ENCODE peak calls at places on chromosomes 12 and 14, in seven cellular contexts. A, D, Q, S, C, U and I are unnamed samples.

GRCh38 chr12:92648242-92649031 is 54.4 kb upstream of the PLEKHG7 start:
- DNase-seq in A (no peak), D (no peak), Q (no peak), S (peak), C (no peak), U (no peak), I (no peak)

GRCh38 chr14:69580009-69580577 is 5.4 kb upstream of the CCDC177 start:
- DNase-seq in A (peak), D (peak), Q (peak), S (peak), C (no peak), U (no peak), I (peak)

GRCh38 chr14:92501891-92502351 is 11.7 kb upstream of the RIN3 start:
- DNase-seq in A (peak), D (no peak), Q (peak), S (peak), C (no peak), U (no peak), I (no peak)

GRCh38 chr14:81837304-81837703 is 303.7 kb upstream of the SEL1L start:
- DNase-seq in A (no peak), D (no peak), Q (no peak), S (no peak), C (no peak), U (no peak), I (no peak)

GRCh38 chr14:35988972-35989690 is 163.0 kb downstream of the BRMS1L start:
- DNase-seq in A (no peak), D (no peak), Q (no peak), S (no peak), C (no peak), U (no peak), I (peak)

GRCh38 chr14:103748539-103748867 is 32.9 kb downstream of the ZFYVE21 start:
- DNase-seq in A (no peak), D (peak), Q (no peak), S (no peak), C (peak), U (no peak), I (no peak)

GRCh38 chr12:68094645-68095395 is 64.7 kb downstream of the IFNG start:
- DNase-seq in A (no peak), D (no peak), Q (no peak), S (no peak), C (no peak), U (no peak), I (no peak)

GRCh38 chr14:31194095-31194494 is 13.5 kb downstream of the HECTD1 start:
- DNase-seq in A (no peak), D (no peak), Q (peak), S (peak), C (no peak), U (no peak), I (no peak)

GRCh38 chr14:54465654-54466053 is 23.1 kb downstream of the GMFB start:
- DNase-seq in A (no peak), D (no peak), Q (no peak), S (no peak), C (no peak), U (no peak), I (no peak)

GRCh38 chr14:104383088-104383805 is 196.3 kb upstream of the C14orf180 start:
- DNase-seq in A (no peak), D (no peak), Q (no peak), S (no peak), C (peak), U (peak), I (no peak)

GRCh38 chr12:28708918-28709371 is 440.1 kb upstream of the FAR2 start:
- DNase-seq in A (peak), D (no peak), Q (peak), S (peak), C (no peak), U (no peak), I (no peak)

GRCh38 chr12:49017764-49018281 is 753 bp downstream of the PRKAG1 start:
- DNase-seq in A (peak), D (no peak), Q (peak), S (peak), C (no peak), U (peak), I (peak)

GRCh38 chr14:96614528-96614927 is 112.3 kb downstream of the PAPOLA start:
- DNase-seq in A (no peak), D (no peak), Q (no peak), S (no peak), C (no peak), U (no peak), I (no peak)

GRCh38 chr12:111426341-111427185 is 20.8 kb downstream of the SH2B3 start:
- DNase-seq in A (no peak), D (no peak), Q (no peak), S (peak), C (no peak), U (no peak), I (no peak)

GRCh38 chr12:16579041-16579440 is 26.9 kb downstream of the LMO3 start:
- DNase-seq in A (no peak), D (no peak), Q (peak), S (no peak), C (no peak), U (no peak), I (no peak)

GRCh38 chr12:37547611-37548010 is 769.0 kb upstream of the ALG10B start:
- DNase-seq in A (no peak), D (no peak), Q (no peak), S (no peak), C (no peak), U (no peak), I (no peak)

GRCh38 chr12:6925543-6926279 is 2.0 kb upstream of the ATN1 start:
- DNase-seq in A (peak), D (peak), Q (peak), S (peak), C (no peak), U (peak), I (peak)

GRCh38 chr12:52945389-52946232 is 3.3 kb upstream of the KRT18 start:
- DNase-seq in A (peak), D (peak), Q (peak), S (peak), C (no peak), U (no peak), I (peak)

GRCh38 chr14:70086685-70087379 is 101.9 kb downstream of the SLC8A3 start:
- DNase-seq in A (peak), D (peak), Q (peak), S (peak), C (no peak), U (no peak), I (peak)

GRCh38 chr14:90820958-90821357 is 4.7 kb upstream of the TTC7B start:
- DNase-seq in A (peak), D (peak), Q (peak), S (peak), C (peak), U (no peak), I (peak)

GRCh38 chr12:113056631-113057488 is at the start of gene DTX1:
- DNase-seq in A (no peak), D (no peak), Q (peak), S (no peak), C (peak), U (peak), I (no peak)

GRCh38 chr14:53491256-53491905 is 338.3 kb upstream of the DDHD1 start:
- DNase-seq in A (peak), D (no peak), Q (no peak), S (no peak), C (no peak), U (no peak), I (no peak)

GRCh38 chr12:104115587-104115975 is 22.4 kb downstream of the NFYB start:
- DNase-seq in A (no peak), D (no peak), Q (no peak), S (no peak), C (no peak), U (no peak), I (no peak)

GRCh38 chr12:39464976-39465375 is 22.1 kb upstream of the KIF21A start:
- DNase-seq in A (no peak), D (no peak), Q (no peak), S (no peak), C (no peak), U (no peak), I (no peak)

GRCh38 chr14:103623308-103623707 is 5.7 kb upstream of the KLC1 start:
- DNase-seq in A (no peak), D (no peak), Q (no peak), S (no peak), C (no peak), U (no peak), I (no peak)

GRCh38 chr12:10190558-10191388 is 11.9 kb downstream of the TMEM52B start:
- DNase-seq in A (peak), D (peak), Q (peak), S (peak), C (peak), U (peak), I (peak)

GRCh38 chr12:105166736-105167135 is 59.2 kb downstream of the WASHC4 start:
- DNase-seq in A (peak), D (no peak), Q (no peak), S (peak), C (no peak), U (no peak), I (no peak)

GRCh38 chr14:88493392-88494185 is 61.2 kb downstream of the PTPN21 start:
- DNase-seq in A (no peak), D (no peak), Q (no peak), S (no peak), C (no peak), U (no peak), I (no peak)

GRCh38 chr12:104938371-104938770 is 19.7 kb downstream of the SLC41A2 start:
- DNase-seq in A (no peak), D (no peak), Q (no peak), S (peak), C (no peak), U (no peak), I (no peak)

GRCh38 chr12:11609045-11609444 is 40.4 kb upstream of the ETV6 start:
- DNase-seq in A (no peak), D (no peak), Q (no peak), S (no peak), C (no peak), U (no peak), I (no peak)

GRCh38 chr12:34405286-34406227 is 383.3 kb downstream of the ALG10 start:
- DNase-seq in A (no peak), D (no peak), Q (no peak), S (no peak), C (peak), U (peak), I (no peak)

GRCh38 chr12:15268927-15269552 is 47.8 kb upstream of the RERG start:
- DNase-seq in A (peak), D (peak), Q (peak), S (peak), C (no peak), U (no peak), I (peak)

GRCh38 chr12:105492591-105492990 is 162.1 kb downstream of the C12orf75 start:
- DNase-seq in A (peak), D (no peak), Q (peak), S (peak), C (no peak), U (no peak), I (no peak)

GRCh38 chr12:127767631-127768030 is 499.3 kb upstream of the TMEM132C start:
- DNase-seq in A (no peak), D (no peak), Q (no peak), S (no peak), C (no peak), U (no peak), I (no peak)

GRCh38 chr12:57069522-57069921 is 9.1 kb downstream of the NEMP1 start:
- DNase-seq in A (peak), D (peak), Q (peak), S (peak), C (no peak), U (no peak), I (peak)

GRCh38 chr12:63844391-63845341 is at the start of gene SRGAP1:
- DNase-seq in A (peak), D (peak), Q (peak), S (peak), C (no peak), U (peak), I (peak)
- TF ChIP-seq CTCF in A (peak), D (no peak), Q (peak), S (peak), C (no peak), U (no peak), I (no peak)

GRCh38 chr12:117101953-117102833 is 3.0 kb upstream of the TESC start:
- DNase-seq in A (no peak), D (no peak), Q (no peak), S (no peak), C (no peak), U (no peak), I (no peak)

GRCh38 chr12:117100851-117101673 is 1.8 kb upstream of the TESC start:
- DNase-seq in A (no peak), D (no peak), Q (no peak), S (no peak), C (no peak), U (no peak), I (no peak)

GRCh38 chr12:117100251-117100650 is 1.0 kb upstream of the TESC start:
- DNase-seq in A (no peak), D (no peak), Q (no peak), S (peak), C (no peak), U (no peak), I (peak)

GRCh38 chr12:117109943-117110342 is 10.7 kb upstream of the TESC start:
- DNase-seq in A (no peak), D (no peak), Q (no peak), S (no peak), C (no peak), U (no peak), I (no peak)

GRCh38 chr12:117105902-117106301 is 6.7 kb upstream of the TESC start:
- DNase-seq in A (no peak), D (no peak), Q (no peak), S (no peak), C (no peak), U (no peak), I (peak)
- TF ChIP-seq CTCF in A (no peak), D (no peak), Q (no peak), S (no peak), C (no peak), U (no peak), I (no peak)

GRCh38 chr14:65110525-65110924 is 8.2 kb upstream of the MAX start:
- DNase-seq in A (no peak), D (no peak), Q (no peak), S (no peak), C (no peak), U (no peak), I (no peak)
- TF ChIP-seq CTCF in A (no peak), D (no peak), Q (no peak), S (no peak), C (no peak), U (no peak), I (no peak)

GRCh38 chr12:27523305-27523641 is 733 bp upstream of the PPFIBP1 start:
- DNase-seq in A (no peak), D (no peak), Q (no peak), S (peak), C (no peak), U (no peak), I (no peak)

GRCh38 chr12:27525373-27525772 is 1.4 kb downstream of the PPFIBP1 start:
- DNase-seq in A (peak), D (no peak), Q (peak), S (peak), C (no peak), U (no peak), I (no peak)

GRCh38 chr12:27524489-27524835 is 456 bp downstream of the PPFIBP1 start:
- DNase-seq in A (no peak), D (no peak), Q (no peak), S (no peak), C (no peak), U (no peak), I (no peak)

GRCh38 chr12:27524839-27525238 is 833 bp downstream of the PPFIBP1 start:
- DNase-seq in A (no peak), D (no peak), Q (peak), S (no peak), C (no peak), U (no peak), I (no peak)

DNA sequence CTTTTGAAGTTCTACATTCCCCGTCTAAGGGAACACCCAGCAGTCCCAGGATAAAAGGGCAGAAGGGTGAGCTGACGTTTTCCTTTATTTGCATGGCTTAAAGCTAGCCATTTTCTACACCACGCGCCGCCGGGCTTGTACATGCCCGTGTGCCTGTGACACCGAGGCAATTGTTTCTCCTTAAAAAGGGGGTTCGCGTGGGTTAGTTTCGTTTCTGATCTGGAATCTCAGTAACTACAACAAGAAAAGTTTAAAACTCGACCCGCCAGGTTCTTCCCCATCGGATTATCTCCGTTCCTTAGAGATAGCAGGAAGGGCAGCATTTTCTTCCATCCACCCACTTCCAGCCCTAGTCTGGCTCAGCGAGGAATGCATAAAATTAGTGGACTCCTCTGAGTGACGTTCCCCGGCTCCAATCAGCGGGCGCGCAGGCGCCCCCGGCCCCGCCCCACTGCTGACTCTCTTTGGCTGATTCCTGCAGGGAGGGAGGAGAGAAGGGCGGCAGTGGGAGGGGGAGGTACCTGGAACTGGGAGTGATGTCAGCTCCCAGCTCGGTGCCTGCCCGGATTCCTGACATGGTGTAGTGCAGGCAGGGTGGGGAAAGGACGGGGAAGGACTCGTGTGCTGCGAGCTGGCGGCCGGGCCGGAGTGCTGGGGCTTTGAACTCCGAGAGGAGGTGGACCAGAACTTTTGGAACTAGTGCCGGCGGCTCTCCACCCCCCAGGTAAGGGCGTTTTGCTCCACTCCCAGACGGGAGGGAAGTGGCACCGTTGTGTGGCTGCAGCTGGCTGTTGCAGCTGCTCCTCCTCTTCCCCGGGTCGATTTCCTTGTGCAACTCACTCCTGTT is at the start of gene PPFIBP1:
- DNase-seq in A (peak), D (peak), Q (peak), S (peak), C (peak), U (peak), I (peak)
- TF ChIP-seq CTCF in A (peak), D (peak), Q (peak), S (peak), C (no peak), U (peak), I (no peak)

DNA sequence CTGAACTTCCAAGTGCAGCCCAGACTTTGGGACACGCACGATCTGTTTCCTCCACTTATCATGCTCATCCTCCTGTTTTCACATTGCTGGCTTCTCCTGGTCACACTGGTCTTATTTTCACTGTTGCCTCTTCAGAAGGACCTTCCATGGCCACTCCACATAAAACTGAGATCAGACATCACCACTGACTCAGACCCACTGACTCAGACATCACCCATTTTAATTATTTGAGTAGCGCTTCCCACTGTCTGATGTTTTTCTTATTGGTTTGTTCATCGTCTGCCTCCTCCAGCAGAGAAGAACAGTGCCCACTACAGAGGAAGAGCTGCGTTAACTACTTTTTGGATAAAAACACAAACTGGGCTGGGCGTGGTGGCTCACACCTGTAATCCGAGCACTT is 270.5 kb upstream of the PWP1 start:
- DNase-seq in A (peak), D (no peak), Q (no peak), S (peak), C (no peak), U (no peak), I (no peak)
- TF ChIP-seq CTCF in A (peak), D (no peak), Q (no peak), S (no peak), C (no peak), U (no peak), I (no peak)

GRCh38 chr14:32560213-32560857 is 231.2 kb downstream of the AKAP6 start:
- DNase-seq in A (peak), D (peak), Q (peak), S (peak), C (no peak), U (no peak), I (peak)
- TF ChIP-seq CTCF in A (peak), D (peak), Q (peak), S (peak), C (peak), U (peak), I (peak)

GRCh38 chr12:31217356-31218130 is 108.4 kb downstream of the SINHCAF start:
- DNase-seq in A (no peak), D (no peak), Q (no peak), S (no peak), C (no peak), U (no peak), I (no peak)

GRCh38 chr12:31218203-31219025 is 107.5 kb downstream of the SINHCAF start:
- DNase-seq in A (no peak), D (no peak), Q (no peak), S (no peak), C (no peak), U (no peak), I (no peak)

GRCh38 chr12:31220061-31220460 is 105.9 kb downstream of the SINHCAF start:
- DNase-seq in A (no peak), D (no peak), Q (no peak), S (no peak), C (no peak), U (no peak), I (no peak)

GRCh38 chr12:31220633-31221565 is 105.1 kb downstream of the SINHCAF start:
- DNase-seq in A (no peak), D (no peak), Q (peak), S (peak), C (no peak), U (no peak), I (no peak)

DNA sequence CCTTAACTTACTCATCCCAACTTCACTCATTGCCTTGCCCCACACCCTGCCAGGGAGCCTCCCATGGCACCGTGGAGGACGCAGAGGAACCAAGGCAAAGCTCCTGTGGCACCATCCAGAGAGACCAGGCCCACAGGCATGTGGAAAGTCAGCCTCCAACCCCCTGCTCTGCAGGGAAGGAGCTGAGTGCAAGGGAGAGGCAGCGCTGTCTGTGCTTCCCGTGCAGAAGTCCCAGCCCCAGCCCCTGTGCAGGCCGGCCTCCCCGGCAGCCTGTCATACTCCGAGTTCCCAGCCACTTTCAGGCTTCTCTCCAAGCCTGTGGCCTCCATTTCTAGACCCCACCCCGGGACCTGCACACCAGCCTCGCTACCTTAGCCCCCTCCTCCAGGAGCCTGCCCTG is 106.4 kb downstream of the SINHCAF start:
- DNase-seq in A (no peak), D (no peak), Q (no peak), S (no peak), C (no peak), U (no peak), I (no peak)
- TF ChIP-seq CTCF in A (no peak), D (no peak), Q (no peak), S (no peak), C (no peak), U (no peak), I (no peak)

GRCh38 chr12:32293808-32294419 is 105.4 kb upstream of the FGD4 start:
- DNase-seq in A (no peak), D (no peak), Q (no peak), S (no peak), C (no peak), U (no peak), I (no peak)
- TF ChIP-seq CTCF in A (no peak), D (no peak), Q (no peak), S (no peak), C (no peak), U (no peak), I (no peak)